ENCODE peak calls at places on chromosome 16, in seven cellular contexts. E, T, O, Z, I, Q and R are unnamed samples.
A peak's percentile ranks its signal among the peaks of the same experiment; 100 is the strongest.

GRCh38 chr16:28104404-28104803 is 40.9 kb upstream of the GSG1L start:
- DNase-seq in E (no peak), T (no peak), O (no peak), Z (no peak), I (no peak), Q (no peak), R (no peak)

GRCh38 chr16:24036614-24037013 is 200.8 kb downstream of the PRKCB start:
- DNase-seq in E (peak; percentile 29), T (peak; percentile 46), O (peak; percentile 43), Z (no peak), I (peak; percentile 43), Q (peak; percentile 70), R (peak; percentile 92)

GRCh38 chr16:30797670-30798309 is 10.8 kb upstream of the ZNF629 start:
- DNase-seq in E (no peak), T (peak; percentile 45), O (no peak), Z (no peak), I (peak; percentile 52), Q (no peak), R (no peak)

GRCh38 chr16:4393243-4393606 is 21.6 kb downstream of the VASN start:
- DNase-seq in E (no peak), T (no peak), O (no peak), Z (no peak), I (no peak), Q (no peak), R (no peak)

GRCh38 chr16:65010136-65010535 is 111.7 kb downstream of the CDH11 start:
- DNase-seq in E (no peak), T (no peak), O (no peak), Z (no peak), I (no peak), Q (no peak), R (no peak)

GRCh38 chr16:51641191-51641765 is 490.2 kb upstream of the SALL1 start:
- DNase-seq in E (no peak), T (no peak), O (no peak), Z (no peak), I (no peak), Q (no peak), R (no peak)

GRCh38 chr16:27154573-27155521 is 48.5 kb upstream of the KDM8 start:
- DNase-seq in E (peak; percentile 56), T (peak; percentile 52), O (peak; percentile 38), Z (no peak), I (peak; percentile 68), Q (peak; percentile 95), R (no peak)

GRCh38 chr16:22171953-22172352 is 9.6 kb downstream of the SDR42E2 start:
- DNase-seq in E (no peak), T (no peak), O (no peak), Z (no peak), I (no peak), Q (no peak), R (no peak)

GRCh38 chr16:82995927-82996441 is 369.2 kb downstream of the CDH13 start:
- DNase-seq in E (no peak), T (no peak), O (peak; percentile 96), Z (no peak), I (no peak), Q (no peak), R (no peak)

GRCh38 chr16:27235938-27236245 is 32.6 kb downstream of the KDM8 start:
- DNase-seq in E (no peak), T (no peak), O (no peak), Z (no peak), I (no peak), Q (no peak), R (no peak)

GRCh38 chr16:74521691-74522090 is 85.2 kb downstream of the GLG1 start:
- DNase-seq in E (no peak), T (no peak), O (no peak), Z (no peak), I (no peak), Q (no peak), R (no peak)

GRCh38 chr16:22732315-22732840 is 81.6 kb upstream of the HS3ST2 start:
- DNase-seq in E (no peak), T (no peak), O (no peak), Z (no peak), I (no peak), Q (no peak), R (no peak)

GRCh38 chr16:497258-497657 is 30.3 kb upstream of the CAPN15 start:
- DNase-seq in E (no peak), T (no peak), O (no peak), Z (no peak), I (no peak), Q (no peak), R (no peak)

GRCh38 chr16:502179-502943 is 25.2 kb upstream of the CAPN15 start:
- DNase-seq in E (no peak), T (peak; percentile 86), O (no peak), Z (no peak), I (no peak), Q (no peak), R (no peak)

GRCh38 chr16:499924-500323 is 27.6 kb upstream of the CAPN15 start:
- DNase-seq in E (no peak), T (no peak), O (no peak), Z (no peak), I (no peak), Q (no peak), R (no peak)

GRCh38 chr16:503150-504071 is 24.1 kb upstream of the CAPN15 start:
- DNase-seq in E (no peak), T (no peak), O (no peak), Z (no peak), I (no peak), Q (no peak), R (no peak)

GRCh38 chr16:500699-501098 is 26.8 kb upstream of the CAPN15 start:
- DNase-seq in E (no peak), T (no peak), O (no peak), Z (no peak), I (no peak), Q (no peak), R (no peak)
- H3K9ac ChIP-seq in E (no peak overlapping the region), T (no peak overlapping the region), O (no peak overlapping the region), Z (no peak overlapping the region), I (peak overlapping the region; percentile 50), Q (no peak overlapping the region), R (no peak overlapping the region)

GRCh38 chr16:87369117-87369775 is 14.3 kb downstream of the FBXO31 start:
- DNase-seq in E (no peak), T (no peak), O (no peak), Z (no peak), I (no peak), Q (no peak), R (no peak)

GRCh38 chr16:87369796-87370719 is 13.5 kb downstream of the FBXO31 start:
- DNase-seq in E (no peak), T (no peak), O (no peak), Z (no peak), I (no peak), Q (no peak), R (no peak)

GRCh38 chr16:87367556-87367955 is 16.0 kb downstream of the FBXO31 start:
- DNase-seq in E (no peak), T (no peak), O (no peak), Z (no peak), I (no peak), Q (no peak), R (no peak)

GRCh38 chr16:87366930-87367329 is 16.6 kb downstream of the FBXO31 start:
- DNase-seq in E (no peak), T (no peak), O (no peak), Z (no peak), I (no peak), Q (no peak), R (no peak)

DNA sequence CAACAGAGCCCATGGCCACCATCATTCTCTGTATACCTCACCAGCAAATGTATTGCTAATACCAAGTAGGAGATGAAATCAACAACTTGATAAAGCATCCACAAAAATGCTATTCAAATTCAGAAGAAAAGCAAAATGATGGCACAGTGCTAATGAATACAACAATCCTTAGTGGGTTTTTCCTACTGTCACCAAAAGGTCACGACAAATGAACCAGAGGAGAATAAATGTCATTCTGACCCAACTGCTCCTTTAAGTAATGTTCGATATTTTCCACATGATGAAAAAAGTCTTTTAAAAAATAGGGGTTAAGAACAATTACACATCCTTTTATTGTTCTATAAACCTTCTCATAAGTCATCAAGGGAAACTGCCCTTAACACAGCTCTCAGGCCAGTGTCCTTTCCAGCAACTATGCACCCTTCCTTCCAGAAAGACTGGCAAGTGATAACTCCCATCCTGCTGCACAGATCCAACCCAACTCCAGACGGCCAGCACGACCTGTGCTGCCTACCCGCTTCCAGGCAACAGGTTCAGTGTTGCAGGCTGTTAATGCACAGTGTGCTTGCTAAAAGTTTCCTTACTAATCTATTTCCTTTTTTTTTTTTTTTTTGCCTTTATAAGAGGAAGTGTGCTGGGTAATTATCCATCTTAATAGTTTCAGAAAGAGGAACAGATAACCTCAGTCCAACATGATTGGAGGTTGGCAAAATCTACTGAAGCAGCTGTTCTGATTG is 15.4 kb downstream of the FBXO31 start:
- DNase-seq in E (no peak), T (no peak), O (peak; percentile 73), Z (no peak), I (no peak), Q (no peak), R (no peak)
- TF ChIP-seq POLR2AphosphoS5 in E (no peak), T (no peak), O (no peak), Z (no peak), I (no peak), Q (no peak), R (no peak)

DNA sequence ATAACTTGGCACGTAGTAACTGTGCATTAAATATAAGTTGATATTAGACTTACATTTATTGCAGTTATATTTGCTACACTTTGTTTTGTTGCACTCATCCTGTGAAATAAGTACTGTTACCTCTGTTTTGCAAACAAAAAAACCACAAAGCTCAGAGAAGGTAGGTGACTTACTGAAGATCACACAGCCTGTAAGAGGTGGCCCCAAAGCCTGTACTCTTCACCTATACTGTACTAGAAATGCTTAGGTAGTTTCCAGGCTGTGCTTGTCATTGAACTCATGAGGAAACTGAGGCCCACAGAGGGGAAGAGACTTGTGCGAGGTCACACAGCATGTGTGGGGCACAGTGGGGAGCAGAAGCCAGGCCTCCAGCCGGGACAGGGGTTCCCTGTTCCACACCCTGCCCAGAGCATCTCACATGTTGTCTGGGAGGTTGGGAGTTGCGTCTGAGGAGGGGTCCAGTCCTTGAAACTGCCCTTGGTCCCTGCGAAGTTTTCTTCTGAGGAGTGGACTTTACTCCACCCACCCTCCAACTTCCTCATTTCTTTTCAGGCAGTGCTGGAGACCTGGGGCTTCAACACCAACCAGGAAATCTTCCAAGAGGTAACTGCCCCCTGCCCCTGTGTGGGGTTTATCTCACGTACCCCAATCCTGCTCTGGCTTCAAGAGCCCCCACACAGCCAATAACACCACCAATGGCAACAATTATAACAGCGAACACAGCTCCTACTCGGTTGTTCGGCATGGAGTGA is 13.0 kb downstream of the CETP start:
- DNase-seq in E (no peak), T (no peak), O (no peak), Z (no peak), I (no peak), Q (no peak), R (no peak)
- TF ChIP-seq EZH2 in E (no peak), T (no peak), O (no peak), Z (no peak), I (no peak), Q (no peak), R (no peak)

DNA sequence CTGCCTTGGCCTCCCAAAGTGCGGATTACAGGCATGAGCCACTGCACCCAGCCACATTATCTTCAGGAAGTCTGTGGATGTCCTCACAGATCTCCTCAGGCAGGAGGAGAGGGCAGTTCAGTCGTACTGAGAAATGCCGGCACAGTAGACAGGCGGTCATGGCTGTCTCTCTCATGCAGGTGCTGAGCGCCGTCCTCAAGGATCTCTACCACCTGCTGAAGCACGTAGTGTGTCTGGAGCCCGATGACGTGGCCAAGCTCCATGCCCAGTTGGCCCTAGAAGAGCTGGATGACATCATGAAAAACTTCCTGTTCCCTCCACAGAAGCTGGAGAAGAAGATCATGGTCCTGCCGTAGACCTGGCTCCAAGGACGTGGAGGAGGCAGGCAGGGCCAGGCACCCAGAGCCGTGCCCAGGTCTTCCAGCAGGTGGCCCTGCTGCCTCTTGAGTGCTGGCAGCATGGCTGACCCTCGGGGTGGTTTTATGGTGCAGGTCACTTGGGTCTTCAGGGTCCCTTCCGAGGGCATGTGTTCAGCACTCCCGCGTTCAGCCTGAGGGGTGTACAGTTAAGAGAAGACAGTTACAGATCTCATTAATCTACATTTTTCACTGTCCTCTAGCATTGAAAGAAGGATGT is 22.0 kb upstream of the HAS3 start:
- DNase-seq in E (no peak), T (no peak), O (no peak), Z (no peak), I (no peak), Q (no peak), R (no peak)
- H3K9ac ChIP-seq in E (no peak overlapping the region), T (no peak overlapping the region), O (no peak overlapping the region), Z (no peak overlapping the region), I (no peak overlapping the region), Q (no peak overlapping the region), R (no peak overlapping the region)